ENCODE peak calls at places on chromosome 19, in five cellular contexts. M, C, Z, N and W are unnamed samples.
A peak's percentile ranks its signal among the peaks of the same experiment; 100 is the strongest.

GRCh38 chr19:5018224-5019015 is 49.5 kb downstream of the KDM4B start:
- DNase-seq in M (no peak), C (no peak), Z (no peak), N (no peak), W (no peak)

GRCh38 chr19:1189419-1189818 is 15.4 kb upstream of the SBNO2 start:
- DNase-seq in M (no peak), C (no peak), Z (no peak), N (no peak), W (no peak)

GRCh38 chr19:41958367-41959055 is 610 bp downstream of the RABAC1 start:
- DNase-seq in M (peak; percentile 84), C (peak; percentile 92), Z (peak; percentile 45), N (peak; percentile 71), W (peak; percentile 11)

GRCh38 chr19:33405491-33406461 is 32.3 kb downstream of the CEBPG start:
- DNase-seq in M (no peak), C (no peak), Z (no peak), N (no peak), W (peak; percentile 20)

GRCh38 chr19:28521614-28522544 is 691.1 kb downstream of the UQCRFS1 start:
- DNase-seq in M (no peak), C (peak; percentile 42), Z (no peak), N (no peak), W (no peak)

GRCh38 chr19:38665950-38666661 is 18.7 kb downstream of the ACTN4 start:
- DNase-seq in M (peak; percentile 76), C (no peak), Z (no peak), N (no peak), W (no peak)

GRCh38 chr19:51002542-51003311 is 1.3 kb upstream of the KLK8 start:
- DNase-seq in M (peak; percentile 92), C (no peak), Z (no peak), N (no peak), W (no peak)

GRCh38 chr19:16831531-16831930 is 2.3 kb downstream of the SIN3B start:
- DNase-seq in M (no peak), C (no peak), Z (no peak), N (no peak), W (no peak)